ENCODE peak calls at places on chromosomes 11 and 22, in eight cellular contexts. Y, C, R, F, L, D, P and J are unnamed samples.

GRCh38 chr11:66749091-66749490 is 20.1 kb upstream of the SPTBN2 start:
- DNase-seq in Y (no peak), C (no peak), R (peak; percentile 65), F (peak; percentile 57), L (no peak), D (no peak), P (peak; percentile 88), J (no peak)

GRCh38 chr11:106186630-106187029 is 109.2 kb downstream of the AASDHPPT start:
- DNase-seq in Y (no peak), C (no peak), R (no peak), F (no peak), L (no peak), D (no peak), P (no peak), J (no peak)

GRCh38 chr11:72235351-72236057 is 8.5 kb downstream of the PHOX2A start:
- DNase-seq in Y (peak; percentile 47), C (no peak), R (no peak), F (peak; percentile 15), L (no peak), D (no peak), P (no peak), J (no peak)

GRCh38 chr11:47268448-47269001 is 1.4 kb upstream of the MADD start:
- DNase-seq in Y (peak; percentile 19), C (no peak), R (no peak), F (no peak), L (no peak), D (no peak), P (no peak), J (no peak)

GRCh38 chr11:123404626-123405025 is 25.4 kb upstream of the GRAMD1B start:
- DNase-seq in Y (no peak), C (no peak), R (no peak), F (no peak), L (no peak), D (no peak), P (no peak), J (no peak)

GRCh38 chr22:43042101-43042780 is 27.3 kb upstream of the PACSIN2 start:
- DNase-seq in Y (no peak), C (no peak), R (no peak), F (no peak), L (no peak), D (peak; percentile 24), P (peak; percentile 51), J (no peak)

GRCh38 chr11:18792066-18792591 is 531 bp upstream of the PTPN5 start:
- DNase-seq in Y (peak; percentile 70), C (no peak), R (no peak), F (no peak), L (no peak), D (no peak), P (no peak), J (no peak)

GRCh38 chr11:64055077-64055476 is 19.3 kb downstream of the FLRT1 start:
- DNase-seq in Y (no peak), C (no peak), R (no peak), F (no peak), L (no peak), D (no peak), P (peak; percentile 61), J (no peak)

GRCh38 chr22:47174096-47174495 is 411.6 kb downstream of the TBC1D22A start:
- DNase-seq in Y (no peak), C (no peak), R (no peak), F (peak; percentile 17), L (no peak), D (no peak), P (no peak), J (peak; percentile 3)

GRCh38 chr11:100790073-100790472 is 103.0 kb downstream of the ARHGAP42 start:
- DNase-seq in Y (no peak), C (no peak), R (no peak), F (no peak), L (no peak), D (no peak), P (no peak), J (no peak)

GRCh38 chr11:61679893-61680621 is at the start of gene DAGLA:
- DNase-seq in Y (peak; percentile 93), C (peak; percentile 70), R (peak; percentile 75), F (peak; percentile 60), L (no peak), D (peak; percentile 43), P (peak; percentile 67), J (peak; percentile 61)

GRCh38 chr22:38866399-38867123 is 5.5 kb downstream of the CBX6 start:
- DNase-seq in Y (peak; percentile 85), C (no peak), R (no peak), F (peak; percentile 18), L (no peak), D (no peak), P (no peak), J (no peak)

GRCh38 chr11:119025978-119026766 is 4.5 kb downstream of the SLC37A4 start:
- DNase-seq in Y (peak; percentile 8), C (no peak), R (no peak), F (no peak), L (no peak), D (no peak), P (no peak), J (no peak)

GRCh38 chr11:114179234-114179941 is 116.8 kb upstream of the NNMT start:
- DNase-seq in Y (no peak), C (peak; percentile 82), R (peak; percentile 83), F (peak; percentile 92), L (no peak), D (no peak), P (peak; percentile 92), J (no peak)

GRCh38 chr11:68340003-68340767 is 27.8 kb downstream of the LRP5 start:
- DNase-seq in Y (no peak), C (no peak), R (no peak), F (no peak), L (no peak), D (no peak), P (no peak), J (peak; percentile 62)

GRCh38 chr22:27621671-27622070 is 179.9 kb downstream of the MN1 start:
- DNase-seq in Y (no peak), C (no peak), R (no peak), F (no peak), L (no peak), D (no peak), P (no peak), J (no peak)

GRCh38 chr11:87290304-87290922 is 252.7 kb downstream of the TMEM135 start:
- DNase-seq in Y (no peak), C (no peak), R (no peak), F (no peak), L (peak; percentile 24), D (peak; percentile 64), P (no peak), J (no peak)

GRCh38 chr11:65851811-65852507 is 6.0 kb downstream of the CFL1 start:
- DNase-seq in Y (no peak), C (no peak), R (no peak), F (no peak), L (no peak), D (no peak), P (no peak), J (no peak)

GRCh38 chr22:43100223-43100622 is 10.3 kb upstream of the BIK start:
- DNase-seq in Y (no peak), C (no peak), R (no peak), F (no peak), L (no peak), D (peak; percentile 68), P (no peak), J (no peak)

GRCh38 chr22:38984224-38984623 is 2.1 kb downstream of the APOBEC3B start:
- DNase-seq in Y (no peak), C (no peak), R (no peak), F (no peak), L (no peak), D (no peak), P (no peak), J (no peak)

GRCh38 chr11:10076458-10077141 is 217.4 kb downstream of the SBF2 start:
- DNase-seq in Y (peak; percentile 22), C (peak; percentile 48), R (no peak), F (peak; percentile 32), L (no peak), D (peak; percentile 63), P (peak; percentile 93), J (peak; percentile 24)

DNA sequence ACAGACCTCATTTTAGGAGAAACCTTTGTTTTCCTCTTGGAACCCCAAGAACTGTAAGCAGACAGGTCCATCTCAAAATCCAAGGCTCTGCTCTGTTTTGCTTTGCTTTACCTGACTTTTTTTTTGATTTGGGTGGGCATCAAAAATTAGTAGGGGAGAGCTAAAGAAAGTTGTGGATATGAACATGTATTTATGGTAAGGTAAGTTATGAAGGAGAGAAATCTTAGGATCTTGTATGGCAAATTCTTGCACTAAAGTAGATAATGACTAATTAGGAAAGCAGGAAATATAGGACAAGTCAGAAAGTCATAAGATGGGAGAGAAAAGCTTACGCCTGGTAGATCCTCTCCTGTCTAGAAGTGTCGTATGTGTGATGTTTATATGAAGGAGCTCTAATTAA is 116.1 kb upstream of the VPREB1 start:
- DNase-seq in Y (no peak), C (no peak), R (no peak), F (no peak), L (no peak), D (no peak), P (no peak), J (no peak)
- H3K27me3 ChIP-seq in Y (no peaks in the 10 kb centered on the region), C (peaks cover 2% of the 10 kb centered on the region), R (no peaks in the 10 kb centered on the region), F (no peaks in the 10 kb centered on the region), L (peaks cover 25% of the 10 kb centered on the region), D (peaks cover 19% of the 10 kb centered on the region), P (no peaks in the 10 kb centered on the region), J (no peaks in the 10 kb centered on the region)

GRCh38 chr22:19086417-19086816 is 35.8 kb downstream of the DGCR2 start:
- DNase-seq in Y (no peak), C (no peak), R (no peak), F (no peak), L (no peak), D (no peak), P (no peak), J (no peak)
- TF ChIP-seq CTCF in Y (no peak), C (no peak), R (no peak), F (no peak), L (no peak), D (no peak), P (no peak), J (no peak)

DNA sequence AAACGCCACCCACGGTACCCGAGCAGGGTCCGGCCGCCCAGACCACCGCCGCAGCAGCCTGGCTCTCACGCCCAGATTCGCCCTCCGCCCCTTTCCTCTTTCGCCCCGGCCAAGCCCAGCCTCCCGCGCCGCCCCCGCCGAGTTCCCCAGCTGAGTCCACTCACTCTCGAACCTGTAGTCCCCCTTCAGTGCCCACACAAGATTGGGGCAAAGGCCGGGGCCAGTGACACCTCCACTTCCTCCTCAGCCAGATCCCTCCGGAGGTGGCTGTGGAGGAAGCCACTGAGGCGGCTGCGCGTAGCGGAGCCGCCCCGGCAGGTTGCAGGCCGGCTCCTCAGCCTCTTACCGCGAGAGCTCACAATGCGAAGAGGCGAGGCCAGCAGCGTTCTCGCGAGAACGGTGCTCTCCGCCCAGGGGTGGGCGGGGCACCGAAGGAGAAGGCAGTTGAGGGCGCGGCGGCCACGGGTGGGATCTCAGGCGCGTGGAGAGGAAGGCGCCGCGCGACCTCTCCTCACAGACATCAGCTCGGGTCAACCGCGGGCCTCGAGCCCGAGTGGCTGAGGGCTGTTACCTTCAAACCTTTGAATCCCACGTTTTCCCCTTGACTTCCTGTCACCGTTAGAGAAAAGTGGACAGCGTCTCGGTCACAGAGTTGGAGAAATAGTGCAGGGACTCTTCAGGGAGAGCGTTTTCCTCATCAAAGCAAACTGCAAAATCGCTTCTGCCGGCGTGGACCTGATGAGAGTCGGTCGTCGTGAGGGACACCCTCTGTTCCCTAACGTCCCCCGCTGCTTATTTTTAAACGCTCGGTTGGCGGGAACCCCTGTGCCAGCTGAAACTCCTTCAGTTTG is at the start of gene BTBD10:
- DNase-seq in Y (peak; percentile 97), C (peak; percentile 94), R (peak; percentile 93), F (peak; percentile 96), L (peak; percentile 88), D (peak; percentile 93), P (peak; percentile 94), J (peak; percentile 97)
- H3K4me3 ChIP-seq in Y (peak within 1 kb of the TSS; percentile 55), C (peak within 1 kb of the TSS; percentile 87), R (peak within 1 kb of the TSS; percentile 84), F (peak within 1 kb of the TSS; percentile 67), L (peak within 1 kb of the TSS; percentile 86), D (peak within 1 kb of the TSS; percentile 82), P (peak within 1 kb of the TSS; percentile 71), J (peak within 1 kb of the TSS; percentile 97)

GRCh38 chr11:70490208-70490607 is 91.9 kb downstream of the CTTN start:
- DNase-seq in Y (no peak), C (peak; percentile 4), R (no peak), F (no peak), L (no peak), D (no peak), P (no peak), J (no peak)
- H3K27me3 ChIP-seq in Y (no peaks in the 10 kb centered on the region), C (no peaks in the 10 kb centered on the region), R (no peaks in the 10 kb centered on the region), F (no peaks in the 10 kb centered on the region), L (no peaks in the 10 kb centered on the region), D (no peaks in the 10 kb centered on the region), P (no peaks in the 10 kb centered on the region), J (no peaks in the 10 kb centered on the region)